ENCODE peak calls at places on chromosome 13, in five cellular contexts. One of them, this sample, is unnamed.

GRCh38 chr13:46509981-46510380 is 43.0 kb upstream of the LRCH1 start:
- DNase-seq in tibial artery: no peak
- DNase-seq in tibial nerve: no peak
- DNase-seq in cardiac fibroblast: no peak
- DNase-seq in fibroblast of mammary gland: no peak
- DNase-seq in this sample: peak; percentile 54

GRCh38 chr13:66345988-66346387 is 884.1 kb downstream of the PCDH9 start:
- DNase-seq in tibial artery: no peak
- DNase-seq in tibial nerve: no peak
- DNase-seq in cardiac fibroblast: no peak
- DNase-seq in fibroblast of mammary gland: no peak
- DNase-seq in this sample: no peak

GRCh38 chr13:112959206-112959605 is 9.8 kb upstream of the MCF2L start:
- DNase-seq in tibial artery: peak; percentile 39
- DNase-seq in tibial nerve: no peak
- DNase-seq in cardiac fibroblast: peak; percentile 24
- DNase-seq in fibroblast of mammary gland: no peak
- DNase-seq in this sample: no peak

GRCh38 chr13:51988988-51989618 is 22.1 kb downstream of the ATP7B start:
- DNase-seq in tibial artery: no peak
- DNase-seq in tibial nerve: no peak
- DNase-seq in cardiac fibroblast: no peak
- DNase-seq in fibroblast of mammary gland: no peak
- DNase-seq in this sample: no peak

GRCh38 chr13:43543331-43543730 is 243.4 kb downstream of the ENOX1 start:
- DNase-seq in tibial artery: no peak
- DNase-seq in tibial nerve: no peak
- DNase-seq in cardiac fibroblast: peak; percentile 59
- DNase-seq in fibroblast of mammary gland: peak; percentile 34
- DNase-seq in this sample: no peak

GRCh38 chr13:107834717-107835116 is 380.6 kb downstream of the LIG4 start:
- DNase-seq in tibial artery: no peak
- DNase-seq in tibial nerve: no peak
- DNase-seq in cardiac fibroblast: no peak
- DNase-seq in fibroblast of mammary gland: no peak
- DNase-seq in this sample: no peak

GRCh38 chr13:97275265-97275664 is 53.1 kb downstream of the MBNL2 start:
- DNase-seq in tibial artery: no peak
- DNase-seq in tibial nerve: no peak
- DNase-seq in cardiac fibroblast: peak; percentile 91
- DNase-seq in fibroblast of mammary gland: peak; percentile 93
- DNase-seq in this sample: peak; percentile 86

GRCh38 chr13:21825801-21826200 is 154.9 kb downstream of the FGF9 start:
- DNase-seq in tibial artery: no peak
- DNase-seq in tibial nerve: no peak
- DNase-seq in cardiac fibroblast: no peak
- DNase-seq in fibroblast of mammary gland: no peak
- DNase-seq in this sample: no peak

GRCh38 chr13:43905435-43906031 is 25.8 kb downstream of the LACC1 start:
- DNase-seq in tibial artery: no peak
- DNase-seq in tibial nerve: no peak
- DNase-seq in cardiac fibroblast: peak; percentile 82
- DNase-seq in fibroblast of mammary gland: peak; percentile 75
- DNase-seq in this sample: peak; percentile 65

GRCh38 chr13:91659583-91660415 is 261.4 kb downstream of the GPC5 start:
- DNase-seq in tibial artery: no peak
- DNase-seq in tibial nerve: no peak
- DNase-seq in cardiac fibroblast: no peak
- DNase-seq in fibroblast of mammary gland: no peak
- DNase-seq in this sample: no peak

DNA sequence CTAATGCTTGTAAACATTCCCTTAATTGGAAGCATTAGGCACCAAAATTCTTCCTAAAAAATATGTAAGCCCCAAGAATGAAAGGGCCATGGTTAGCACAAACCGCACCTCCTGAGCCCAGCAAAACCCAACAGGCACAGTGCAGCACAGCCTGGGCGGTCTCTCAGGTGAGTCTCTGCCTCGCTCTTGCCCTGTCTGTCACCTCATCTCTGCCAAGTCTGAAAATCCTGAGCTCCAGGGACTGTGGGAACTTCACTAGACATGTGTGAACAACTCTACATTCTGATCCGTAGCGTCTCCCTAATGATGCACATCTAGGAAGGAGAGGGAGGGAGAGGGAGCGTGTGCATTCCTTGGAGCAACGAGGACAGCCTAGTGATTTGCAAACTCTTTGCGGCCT is 88.8 kb upstream of the GJB6 start:
- DNase-seq in tibial artery: no peak
- DNase-seq in tibial nerve: no peak
- DNase-seq in cardiac fibroblast: no peak
- DNase-seq in fibroblast of mammary gland: no peak
- DNase-seq in this sample: no peak
- TF ChIP-seq CTCF in tibial artery: no peak
- TF ChIP-seq CTCF in tibial nerve: no peak
- TF ChIP-seq CTCF in cardiac fibroblast: no peak
- TF ChIP-seq CTCF in fibroblast of mammary gland: no peak
- TF ChIP-seq CTCF in this sample: no peak

GRCh38 chr13:74278901-74279300 is 144.7 kb upstream of the KLF12 start:
- DNase-seq in tibial artery: no peak
- DNase-seq in tibial nerve: no peak
- DNase-seq in cardiac fibroblast: no peak
- DNase-seq in fibroblast of mammary gland: no peak
- DNase-seq in this sample: peak; percentile 57
- H3K4me3 ChIP-seq in tibial artery: no peak overlapping the region
- H3K4me3 ChIP-seq in tibial nerve: no peak overlapping the region
- H3K4me3 ChIP-seq in cardiac fibroblast: no peak overlapping the region
- H3K4me3 ChIP-seq in fibroblast of mammary gland: no peak overlapping the region
- H3K4me3 ChIP-seq in this sample: no peak overlapping the region

DNA sequence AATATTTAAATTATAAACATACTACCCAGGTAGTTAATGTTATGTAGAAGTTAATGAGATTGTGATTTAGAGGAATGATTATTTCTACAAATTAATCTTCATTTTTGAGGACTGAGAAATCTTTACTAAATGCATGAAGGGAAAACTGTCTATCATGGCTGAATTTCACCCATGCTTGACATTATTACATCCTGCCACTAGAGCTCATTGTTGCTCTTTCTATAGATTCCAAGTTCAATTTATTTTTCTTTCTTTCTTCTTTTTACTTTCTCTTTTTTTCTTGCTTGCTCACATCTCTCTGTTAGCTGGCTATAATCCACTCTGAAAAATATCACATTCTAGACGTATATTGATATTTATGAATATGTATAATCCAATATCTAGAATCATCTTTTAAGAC is 505.0 kb upstream of the KLHL1 start:
- DNase-seq in tibial artery: no peak
- DNase-seq in tibial nerve: no peak
- DNase-seq in cardiac fibroblast: no peak
- DNase-seq in fibroblast of mammary gland: no peak
- DNase-seq in this sample: peak; percentile 13
- TF ChIP-seq CTCF in tibial artery: no peak
- TF ChIP-seq CTCF in tibial nerve: no peak
- TF ChIP-seq CTCF in cardiac fibroblast: no peak
- TF ChIP-seq CTCF in fibroblast of mammary gland: no peak
- TF ChIP-seq CTCF in this sample: peak; percentile 42

DNA sequence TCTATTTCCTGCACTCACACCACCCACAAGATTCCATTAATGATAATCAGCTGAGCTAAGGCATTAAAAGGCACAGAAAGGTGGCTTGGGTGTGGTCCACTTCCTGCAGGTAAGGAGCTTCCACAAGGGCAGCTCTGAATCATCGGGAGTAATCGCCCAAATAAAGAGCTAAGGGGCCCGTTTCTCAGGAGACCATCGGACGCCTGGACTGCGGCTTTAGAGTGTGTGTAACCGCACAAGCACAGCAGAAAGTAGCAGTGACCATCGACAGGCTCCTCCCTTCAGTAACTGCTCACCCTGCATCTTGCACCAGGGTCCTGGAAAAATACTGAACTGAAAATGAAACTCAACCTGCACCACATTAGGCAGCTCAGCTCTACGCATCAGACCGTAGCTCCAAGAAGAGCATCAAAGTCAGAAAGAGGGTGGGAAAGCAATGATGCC is 6.0 kb downstream of the STK24 start:
- DNase-seq in tibial artery: no peak
- DNase-seq in tibial nerve: no peak
- DNase-seq in cardiac fibroblast: peak; percentile 42
- DNase-seq in fibroblast of mammary gland: peak; percentile 72
- DNase-seq in this sample: peak; percentile 85
- H3K4me3 ChIP-seq in tibial artery: peak overlapping the region; percentile 35
- H3K4me3 ChIP-seq in tibial nerve: peak overlapping the region; percentile 17
- H3K4me3 ChIP-seq in cardiac fibroblast: no peak overlapping the region
- H3K4me3 ChIP-seq in fibroblast of mammary gland: peak overlapping the region; percentile 25
- H3K4me3 ChIP-seq in this sample: peak overlapping the region; percentile 33

DNA sequence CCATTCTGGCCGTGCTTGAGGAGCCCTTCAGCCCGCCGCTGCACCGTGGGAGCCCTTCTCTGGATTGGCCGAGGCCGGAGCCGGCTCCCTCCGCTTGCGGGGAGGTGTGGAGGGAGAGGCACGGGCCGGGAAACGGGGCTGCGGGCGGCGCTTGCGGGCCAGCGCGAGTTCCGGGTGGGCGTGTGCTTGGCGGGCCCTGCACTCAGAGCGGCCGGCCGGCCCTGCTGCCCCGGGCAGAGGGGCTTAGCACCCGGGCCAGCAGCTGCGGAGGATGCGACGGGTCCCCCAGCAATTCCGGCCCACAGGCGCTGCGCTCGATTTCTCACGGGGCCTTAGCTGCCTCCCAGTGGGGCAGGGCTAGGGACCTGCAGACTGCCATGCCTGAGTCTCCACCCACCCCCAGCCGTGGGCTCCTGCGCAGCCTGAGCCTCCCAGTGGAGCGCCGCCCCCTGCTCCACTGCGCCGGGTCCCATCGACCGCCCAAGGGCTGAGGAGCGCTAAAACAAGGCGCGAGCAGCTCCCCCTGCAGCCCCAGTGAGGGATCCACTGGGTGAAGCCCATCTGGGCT is 76.5 kb downstream of the PCDH20 start:
- DNase-seq in tibial artery: no peak
- DNase-seq in tibial nerve: no peak
- DNase-seq in cardiac fibroblast: no peak
- DNase-seq in fibroblast of mammary gland: no peak
- DNase-seq in this sample: peak; percentile 1
- TF ChIP-seq CTCF in tibial artery: no peak
- TF ChIP-seq CTCF in tibial nerve: no peak
- TF ChIP-seq CTCF in cardiac fibroblast: no peak
- TF ChIP-seq CTCF in fibroblast of mammary gland: no peak
- TF ChIP-seq CTCF in this sample: no peak